ENCODE peak calls at places on chromosomes 7 and 10, in five cellular contexts. One of them, this sample, is unnamed.

GRCh38 chr10:16700331-16700730 is 116.9 kb downstream of the RSU1 start:
- DNase-seq in GM23248: no peak
- DNase-seq in effector memory CD4-positive, alpha-beta T cell: no peak
- DNase-seq in neuronal stem cell: no peak
- DNase-seq in GM23338: no peak
- DNase-seq in this sample: no peak

GRCh38 chr7:132307465-132307864 is 268.8 kb downstream of the PLXNA4 start:
- DNase-seq in GM23248: no peak
- DNase-seq in effector memory CD4-positive, alpha-beta T cell: no peak
- DNase-seq in neuronal stem cell: no peak
- DNase-seq in GM23338: peak; percentile 48
- DNase-seq in this sample: no peak

GRCh38 chr10:106973301-106973700 is 191.2 kb downstream of the SORCS1 start:
- DNase-seq in GM23248: no peak
- DNase-seq in effector memory CD4-positive, alpha-beta T cell: no peak
- DNase-seq in neuronal stem cell: peak; percentile 9
- DNase-seq in GM23338: no peak
- DNase-seq in this sample: no peak

GRCh38 chr7:131057015-131057518 is 270.6 kb upstream of the MKLN1 start:
- DNase-seq in GM23248: peak; percentile 41
- DNase-seq in effector memory CD4-positive, alpha-beta T cell: no peak
- DNase-seq in neuronal stem cell: no peak
- DNase-seq in GM23338: no peak
- DNase-seq in this sample: no peak

GRCh38 chr10:125792342-125793063 is 16.9 kb upstream of the MMP21 start:
- DNase-seq in GM23248: no peak
- DNase-seq in effector memory CD4-positive, alpha-beta T cell: no peak
- DNase-seq in neuronal stem cell: no peak
- DNase-seq in GM23338: no peak
- DNase-seq in this sample: no peak

GRCh38 chr7:98278936-98279335 is 2.5 kb upstream of the BRI3 start:
- DNase-seq in GM23248: no peak
- DNase-seq in effector memory CD4-positive, alpha-beta T cell: no peak
- DNase-seq in neuronal stem cell: no peak
- DNase-seq in GM23338: no peak
- DNase-seq in this sample: no peak

GRCh38 chr10:53477313-53477675 is 704.7 kb upstream of the MBL2 start:
- DNase-seq in GM23248: no peak
- DNase-seq in effector memory CD4-positive, alpha-beta T cell: no peak
- DNase-seq in neuronal stem cell: no peak
- DNase-seq in GM23338: peak; percentile 90
- DNase-seq in this sample: no peak

GRCh38 chr10:114646426-114646825 is 11.6 kb downstream of the ABLIM1 start:
- DNase-seq in GM23248: no peak
- DNase-seq in effector memory CD4-positive, alpha-beta T cell: no peak
- DNase-seq in neuronal stem cell: no peak
- DNase-seq in GM23338: no peak
- DNase-seq in this sample: no peak

GRCh38 chr10:58778966-58779365 is 266.3 kb downstream of the BICC1 start:
- DNase-seq in GM23248: peak; percentile 68
- DNase-seq in effector memory CD4-positive, alpha-beta T cell: no peak
- DNase-seq in neuronal stem cell: no peak
- DNase-seq in GM23338: no peak
- DNase-seq in this sample: no peak

GRCh38 chr10:29535012-29535777 is 99.6 kb downstream of the SVIL start:
- DNase-seq in GM23248: peak; percentile 90
- DNase-seq in effector memory CD4-positive, alpha-beta T cell: no peak
- DNase-seq in neuronal stem cell: no peak
- DNase-seq in GM23338: peak; percentile 77
- DNase-seq in this sample: peak; percentile 66

GRCh38 chr10:50577681-50578350 is 45.9 kb downstream of the SGMS1 start:
- DNase-seq in GM23248: peak; percentile 40
- DNase-seq in effector memory CD4-positive, alpha-beta T cell: no peak
- DNase-seq in neuronal stem cell: no peak
- DNase-seq in GM23338: no peak
- DNase-seq in this sample: no peak

GRCh38 chr7:11130012-11130411 is 156.3 kb downstream of the PHF14 start:
- DNase-seq in GM23248: no peak
- DNase-seq in effector memory CD4-positive, alpha-beta T cell: no peak
- DNase-seq in neuronal stem cell: no peak
- DNase-seq in GM23338: no peak
- DNase-seq in this sample: no peak

GRCh38 chr10:67017218-67017617 is 91.4 kb downstream of the LRRTM3 start:
- DNase-seq in GM23248: no peak
- DNase-seq in effector memory CD4-positive, alpha-beta T cell: no peak
- DNase-seq in neuronal stem cell: no peak
- DNase-seq in GM23338: no peak
- DNase-seq in this sample: no peak

GRCh38 chr10:69616358-69616757 is 13.7 kb upstream of the FAM241B start:
- DNase-seq in GM23248: no peak
- DNase-seq in effector memory CD4-positive, alpha-beta T cell: no peak
- DNase-seq in neuronal stem cell: no peak
- DNase-seq in GM23338: no peak
- DNase-seq in this sample: no peak

GRCh38 chr7:92643821-92644220 is 53.6 kb upstream of the FAM133B start:
- DNase-seq in GM23248: no peak
- DNase-seq in effector memory CD4-positive, alpha-beta T cell: no peak
- DNase-seq in neuronal stem cell: no peak
- DNase-seq in GM23338: no peak
- DNase-seq in this sample: no peak
- H3K4me1 ChIP-seq in GM23248: peaks cover 41% of the 10 kb centered on the region
- H3K4me1 ChIP-seq in effector memory CD4-positive, alpha-beta T cell: peaks cover 12% of the 10 kb centered on the region
- H3K4me1 ChIP-seq in neuronal stem cell: no peaks in the 10 kb centered on the region
- H3K4me1 ChIP-seq in GM23338: no peaks in the 10 kb centered on the region
- H3K4me1 ChIP-seq in this sample: peaks cover 12% of the 10 kb centered on the region

DNA sequence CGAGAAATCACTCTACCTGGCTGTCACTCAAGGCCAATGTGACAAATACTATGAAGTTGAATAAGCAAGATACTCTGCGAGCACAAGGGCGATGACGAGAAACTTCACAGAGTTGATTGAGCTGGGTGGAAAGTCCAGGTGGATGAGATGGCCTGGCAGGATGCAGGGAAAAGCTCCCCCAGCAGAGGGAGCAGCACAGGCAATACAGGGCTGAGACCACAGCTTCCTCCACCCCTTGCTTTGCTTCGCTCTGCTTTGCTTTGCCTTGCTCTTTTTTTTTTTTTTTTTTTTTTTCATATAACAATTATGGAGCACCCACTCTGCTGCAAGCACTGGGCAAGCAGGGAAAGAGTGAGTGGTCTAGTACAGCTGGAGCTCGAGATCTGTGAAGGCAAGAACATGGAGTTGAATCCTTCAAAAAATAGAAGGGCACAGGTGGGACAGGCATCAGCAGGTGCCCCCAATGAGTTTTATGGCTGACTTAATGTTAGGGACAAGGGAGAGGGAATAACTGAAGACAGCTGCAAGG is 88.3 kb downstream of the CABCOCO1 start:
- DNase-seq in GM23248: peak; percentile 77
- DNase-seq in effector memory CD4-positive, alpha-beta T cell: peak; percentile 46
- DNase-seq in neuronal stem cell: peak; percentile 23
- DNase-seq in GM23338: peak; percentile 79
- DNase-seq in this sample: peak; percentile 37
- H3K27ac ChIP-seq in GM23248: no peak overlapping the region
- H3K27ac ChIP-seq in effector memory CD4-positive, alpha-beta T cell: no peak overlapping the region
- H3K27ac ChIP-seq in neuronal stem cell: no peak overlapping the region
- H3K27ac ChIP-seq in GM23338: no peak overlapping the region
- H3K27ac ChIP-seq in this sample: no peak overlapping the region

DNA sequence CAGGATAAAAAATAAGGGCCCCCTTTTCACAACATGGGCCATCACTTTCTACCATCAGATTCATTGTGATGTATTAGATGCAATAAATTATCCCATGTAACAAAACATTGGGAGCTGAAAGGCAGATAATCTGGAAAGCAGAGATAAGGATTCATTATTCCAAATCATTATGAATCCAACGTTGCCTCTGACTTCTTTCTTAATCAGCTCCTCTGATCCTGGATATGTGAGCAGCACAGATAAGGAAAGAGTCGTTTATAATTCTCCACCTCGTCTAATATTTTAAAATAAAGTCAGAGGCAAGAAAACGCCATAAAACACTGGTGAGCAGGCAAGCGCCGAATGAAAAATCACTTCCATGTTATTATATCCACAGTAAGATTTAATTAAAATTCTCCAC is 13.8 kb upstream of the GATA3 start:
- DNase-seq in GM23248: no peak
- DNase-seq in effector memory CD4-positive, alpha-beta T cell: no peak
- DNase-seq in neuronal stem cell: no peak
- DNase-seq in GM23338: no peak
- DNase-seq in this sample: no peak
- H3K27me3 ChIP-seq in GM23248: peaks cover 93% of the 10 kb centered on the region
- H3K27me3 ChIP-seq in effector memory CD4-positive, alpha-beta T cell: peaks cover 94% of the 10 kb centered on the region
- H3K27me3 ChIP-seq in neuronal stem cell: peaks cover 99% of the 10 kb centered on the region
- H3K27me3 ChIP-seq in GM23338: peaks cover 100% of the 10 kb centered on the region
- H3K27me3 ChIP-seq in this sample: no peaks in the 10 kb centered on the region

GRCh38 chr7:47528471-47528870 is 53.4 kb downstream of the TNS3 start:
- DNase-seq in GM23248: no peak
- DNase-seq in effector memory CD4-positive, alpha-beta T cell: no peak
- DNase-seq in neuronal stem cell: no peak
- DNase-seq in GM23338: no peak
- DNase-seq in this sample: no peak
- H3K4me1 ChIP-seq in GM23248: no peaks in the 10 kb centered on the region
- H3K4me1 ChIP-seq in effector memory CD4-positive, alpha-beta T cell: no peaks in the 10 kb centered on the region
- H3K4me1 ChIP-seq in neuronal stem cell: peaks cover 2% of the 10 kb centered on the region
- H3K4me1 ChIP-seq in GM23338: peaks cover 5% of the 10 kb centered on the region
- H3K4me1 ChIP-seq in this sample: no peaks in the 10 kb centered on the region

GRCh38 chr10:3877092-3878000 is 92.3 kb upstream of the KLF6 start:
- DNase-seq in GM23248: peak; percentile 61
- DNase-seq in effector memory CD4-positive, alpha-beta T cell: no peak
- DNase-seq in neuronal stem cell: no peak
- DNase-seq in GM23338: no peak
- DNase-seq in this sample: no peak

GRCh38 chr10:3876563-3876962 is 91.6 kb upstream of the KLF6 start:
- DNase-seq in GM23248: peak; percentile 62
- DNase-seq in effector memory CD4-positive, alpha-beta T cell: no peak
- DNase-seq in neuronal stem cell: no peak
- DNase-seq in GM23338: peak; percentile 35
- DNase-seq in this sample: no peak

GRCh38 chr10:3873728-3874461 is 88.9 kb upstream of the KLF6 start:
- DNase-seq in GM23248: peak; percentile 80
- DNase-seq in effector memory CD4-positive, alpha-beta T cell: no peak
- DNase-seq in neuronal stem cell: peak; percentile 20
- DNase-seq in GM23338: peak; percentile 90
- DNase-seq in this sample: no peak

GRCh38 chr10:3874988-3875841 is 90.2 kb upstream of the KLF6 start:
- DNase-seq in GM23248: no peak
- DNase-seq in effector memory CD4-positive, alpha-beta T cell: peak; percentile 44
- DNase-seq in neuronal stem cell: no peak
- DNase-seq in GM23338: no peak
- DNase-seq in this sample: no peak

DNA sequence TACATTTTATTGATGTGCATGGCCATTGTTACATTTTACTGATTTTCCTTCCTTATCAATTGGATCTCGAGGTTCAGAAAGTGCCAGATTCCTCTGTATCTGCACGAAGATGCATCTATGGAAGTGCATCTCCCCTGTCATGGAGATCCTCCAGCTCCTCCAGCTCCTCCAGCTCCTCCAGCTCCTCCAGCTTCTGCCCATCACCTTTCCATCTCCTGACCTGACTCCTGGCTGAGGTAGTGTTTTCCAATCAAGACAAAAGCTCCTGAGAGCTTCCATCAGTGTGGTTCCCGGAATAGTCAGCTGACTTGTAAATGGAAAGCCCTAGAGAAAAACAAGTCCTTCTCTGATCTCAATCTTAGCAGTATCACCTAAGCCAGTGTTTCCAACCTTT is 90.8 kb upstream of the KLF6 start:
- DNase-seq in GM23248: no peak
- DNase-seq in effector memory CD4-positive, alpha-beta T cell: no peak
- DNase-seq in neuronal stem cell: no peak
- DNase-seq in GM23338: no peak
- DNase-seq in this sample: no peak
- H3K27ac ChIP-seq in GM23248: no peak overlapping the region
- H3K27ac ChIP-seq in effector memory CD4-positive, alpha-beta T cell: peak overlapping the region; percentile 96
- H3K27ac ChIP-seq in neuronal stem cell: no peak overlapping the region
- H3K27ac ChIP-seq in GM23338: no peak overlapping the region
- H3K27ac ChIP-seq in this sample: no peak overlapping the region

This sample was measured in right cardiac atrium.